ENCODE peak calls at places on chromosomes 6 and 20, in nine cellular contexts. L, E, X, A, O, H, K, M and R are unnamed samples.
A peak's percentile ranks its signal among the peaks of the same experiment; 100 is the strongest.

GRCh38 chr20:36092424-36093024 is 62.0 kb upstream of the EPB41L1 start:
- DNase-seq in L (peak; percentile 41), E (no peak), X (no peak), A (peak; percentile 34), O (no peak), H (no peak), K (no peak), M (no peak), R (no peak)

GRCh38 chr6:3796396-3796795 is 44.9 kb upstream of the PXDC1 start:
- DNase-seq in L (peak; percentile 28), E (no peak), X (no peak), A (no peak), O (no peak), H (no peak), K (no peak), M (peak; percentile 67), R (no peak)

GRCh38 chr6:52566201-52566600 is 10.7 kb downstream of the TRAM2 start:
- DNase-seq in L (no peak), E (no peak), X (no peak), A (no peak), O (no peak), H (no peak), K (no peak), M (no peak), R (no peak)

GRCh38 chr6:36386495-36387439 is 702 bp downstream of the ETV7 start:
- DNase-seq in L (no peak), E (no peak), X (peak; percentile 62), A (peak; percentile 13), O (peak; percentile 67), H (no peak), K (peak; percentile 12), M (peak; percentile 68), R (peak; percentile 77)

GRCh38 chr20:5910192-5910591 is 40.1 kb downstream of the TRMT6 start:
- DNase-seq in L (no peak), E (no peak), X (no peak), A (no peak), O (no peak), H (no peak), K (no peak), M (no peak), R (no peak)

GRCh38 chr6:128848169-128848935 is 34.6 kb upstream of the LAMA2 start:
- DNase-seq in L (no peak), E (no peak), X (peak; percentile 7), A (no peak), O (no peak), H (no peak), K (no peak), M (no peak), R (no peak)

GRCh38 chr6:127547215-127547614 is 28.1 kb upstream of the MTCL3 start:
- DNase-seq in L (no peak), E (no peak), X (peak; percentile 35), A (peak; percentile 9), O (no peak), H (no peak), K (no peak), M (no peak), R (no peak)

GRCh38 chr20:10777713-10778112 is 103.9 kb upstream of the JAG1 start:
- DNase-seq in L (no peak), E (no peak), X (no peak), A (no peak), O (no peak), H (no peak), K (no peak), M (no peak), R (no peak)

GRCh38 chr6:150930816-150931215 is 65.3 kb downstream of the MTHFD1L start:
- DNase-seq in L (no peak), E (no peak), X (no peak), A (peak; percentile 13), O (peak; percentile 95), H (no peak), K (no peak), M (no peak), R (peak; percentile 96)

DNA sequence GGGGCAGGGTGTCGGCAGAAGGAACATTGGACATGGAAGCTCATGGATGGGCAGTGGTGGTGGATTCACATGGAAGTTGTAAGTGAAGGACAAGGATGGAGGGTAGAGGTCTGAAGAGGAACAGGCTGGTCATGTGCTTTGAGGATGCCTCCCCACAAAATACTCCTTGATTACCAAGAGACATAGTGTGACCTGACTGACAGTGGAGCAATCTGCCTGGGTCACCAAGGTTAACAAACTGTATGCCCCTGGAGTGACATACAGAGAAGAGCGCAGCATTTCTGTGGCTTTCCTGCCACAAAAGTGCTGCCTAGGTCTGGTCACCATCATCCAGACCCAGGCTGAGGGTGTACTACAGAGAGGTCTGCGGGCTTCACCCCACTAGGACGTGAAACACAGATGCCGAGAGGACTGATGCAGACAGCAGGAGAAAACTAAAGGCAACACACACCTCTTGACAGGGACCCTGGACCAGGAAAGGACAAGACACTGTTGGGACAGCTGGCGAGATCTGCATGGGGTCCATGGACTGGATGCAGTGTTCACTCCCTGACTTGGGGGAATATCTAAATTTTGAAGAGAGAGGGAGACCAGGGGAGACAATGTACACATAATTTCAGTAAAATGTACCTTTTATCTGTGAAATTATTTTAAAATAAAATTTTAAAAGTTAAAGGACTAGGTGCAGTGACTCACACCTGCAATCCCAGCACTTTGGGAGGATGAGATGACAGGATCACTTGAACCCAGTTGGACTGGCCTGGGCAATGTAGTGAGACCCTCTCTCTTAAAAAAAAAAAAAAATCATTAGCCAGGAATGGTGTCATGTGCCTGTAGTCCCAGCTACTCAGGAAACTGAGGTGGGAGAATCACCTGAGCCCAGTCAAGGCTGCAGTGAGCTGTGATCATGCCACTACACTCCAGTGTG is 64.9 kb downstream of the CSE1L start:
- DNase-seq in L (no peak), E (no peak), X (no peak), A (no peak), O (no peak), H (no peak), K (no peak), M (no peak), R (no peak)
- TF ChIP-seq CTCF in L (no peak), E (no peak), X (no peak), A (no peak), O (no peak), H (no peak), K (no peak), M (no peak), R (no peak)

DNA sequence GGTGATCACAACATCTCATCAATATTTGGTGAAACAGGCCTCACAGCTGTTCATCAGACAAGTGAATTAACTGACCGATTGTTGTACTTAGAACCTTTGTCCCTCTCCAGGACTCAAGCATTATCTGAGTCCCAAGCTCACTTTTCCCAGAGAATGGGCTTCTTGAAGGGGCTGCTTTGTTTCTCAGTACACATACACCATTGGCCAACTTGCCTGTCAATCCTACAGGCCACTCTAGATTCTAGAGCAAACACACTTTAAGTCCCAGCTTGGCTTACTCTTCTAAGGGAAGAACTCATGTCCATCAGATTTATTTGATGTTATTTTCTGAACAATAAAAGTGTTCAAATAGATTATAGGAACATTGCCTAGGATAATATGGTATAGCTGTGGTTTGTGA is 249.5 kb downstream of the BCKDHB start:
- DNase-seq in L (no peak), E (no peak), X (no peak), A (peak; percentile 1), O (no peak), H (no peak), K (no peak), M (no peak), R (no peak)
- H3K4me3 ChIP-seq in L (no peak overlapping the region), E (no peak overlapping the region), X (no peak overlapping the region), A (no peak overlapping the region), O (no peak overlapping the region), H (no peak overlapping the region), K (no peak overlapping the region), M (no peak overlapping the region), R (no peak overlapping the region)

DNA sequence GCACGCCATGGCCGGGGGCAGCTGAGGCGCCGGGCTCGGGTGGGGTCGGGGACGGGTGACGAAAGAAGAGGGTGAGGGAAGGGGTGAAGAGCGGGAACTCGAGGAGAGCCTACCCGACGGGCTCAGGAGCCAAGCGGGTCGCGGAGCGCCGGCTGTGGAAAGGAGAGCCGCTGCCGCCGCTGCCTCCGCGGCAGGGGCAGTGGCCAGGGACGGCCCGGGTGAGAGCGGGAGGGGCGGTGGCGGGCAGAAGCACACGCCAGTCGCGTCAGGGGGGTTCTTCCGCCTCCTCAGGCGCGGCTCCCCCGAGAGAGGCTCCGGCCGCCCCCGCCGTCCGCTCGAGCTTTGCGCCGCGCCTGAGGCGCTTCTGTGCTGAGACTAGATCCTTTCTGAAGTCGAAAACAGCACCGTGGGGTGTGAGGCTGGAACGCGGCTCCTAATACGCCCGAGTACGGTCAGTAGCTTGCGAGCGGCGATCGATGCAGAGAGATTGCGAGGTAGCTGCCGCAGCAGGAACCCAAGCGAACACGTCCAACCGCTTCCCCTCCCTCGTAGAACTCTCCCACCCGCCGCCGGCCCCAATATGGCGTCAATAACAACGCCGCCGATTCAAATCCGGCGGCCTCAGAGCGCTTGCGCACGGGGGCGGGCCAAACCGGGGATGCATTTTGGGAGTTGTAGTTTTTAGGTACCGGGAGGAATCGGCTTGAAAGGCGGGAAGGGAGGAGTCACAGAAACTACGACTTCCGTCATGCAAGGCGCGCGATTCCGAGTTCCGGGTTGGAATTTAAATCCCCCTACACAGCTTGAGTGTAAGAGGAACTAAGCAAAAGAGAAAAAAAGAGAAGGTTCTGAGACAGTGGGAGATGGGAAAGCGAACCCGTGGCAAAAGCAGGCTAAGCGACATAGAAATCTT is at the start of gene AKIRIN2:
- DNase-seq in L (peak; percentile 95), E (peak; percentile 96), X (peak; percentile 99), A (peak; percentile 98), O (peak; percentile 99), H (peak; percentile 92), K (peak; percentile 98), M (peak; percentile 98), R (peak; percentile 99)
- TF ChIP-seq CTCF in L (no peak), E (no peak), X (no peak), A (no peak), O (no peak), H (no peak), K (no peak), M (no peak), R (no peak)

GRCh38 chr6:28208180-28208659 is 16.9 kb upstream of the ZSCAN9 start:
- DNase-seq in L (no peak), E (no peak), X (peak; percentile 54), A (no peak), O (no peak), H (no peak), K (no peak), M (no peak), R (no peak)
- H3K4me3 ChIP-seq in L (peak overlapping the region; percentile 43), E (no peak overlapping the region), X (peak overlapping the region; percentile 55), A (peak overlapping the region; percentile 49), O (peak overlapping the region; percentile 48), H (peak overlapping the region; percentile 52), K (peak overlapping the region; percentile 40), M (peak overlapping the region; percentile 30), R (peak overlapping the region; percentile 61)

GRCh38 chr6:55895972-55896371 is 20.6 kb upstream of the BMP5 start:
- DNase-seq in L (no peak), E (no peak), X (no peak), A (no peak), O (no peak), H (no peak), K (no peak), M (no peak), R (no peak)
- TF ChIP-seq CTCF in L (no peak), E (no peak), X (no peak), A (no peak), O (no peak), H (no peak), K (no peak), M (no peak), R (no peak)